ENCODE peak calls at places on chromosomes 12 and 14, in seven cellular contexts. J, O, Z, F, W, P and A are unnamed samples.

GRCh38 chr12:59904874-59905521 is 309.2 kb downstream of the SLC16A7 start:
- DNase-seq in J (peak; percentile 74), O (peak; percentile 25), Z (no peak), F (no peak), W (no peak), P (no peak), A (no peak)

GRCh38 chr12:52278931-52279682 is 4.7 kb downstream of the KRT86 start:
- DNase-seq in J (peak; percentile 86), O (peak; percentile 89), Z (peak; percentile 82), F (peak; percentile 56), W (peak; percentile 72), P (peak; percentile 56), A (peak; percentile 60)

GRCh38 chr14:23548351-23549318 is 2.9 kb downstream of the ZFHX2 start:
- DNase-seq in J (peak; percentile 21), O (peak; percentile 29), Z (peak; percentile 71), F (no peak), W (peak; percentile 84), P (no peak), A (peak; percentile 68)

GRCh38 chr12:25992026-25992782 is 33.7 kb downstream of the RASSF8 start:
- DNase-seq in J (no peak), O (no peak), Z (no peak), F (no peak), W (no peak), P (no peak), A (no peak)

GRCh38 chr12:96780330-96780729 is 126.7 kb upstream of the NEDD1 start:
- DNase-seq in J (no peak), O (no peak), Z (no peak), F (no peak), W (no peak), P (no peak), A (no peak)

GRCh38 chr12:46374286-46374685 is 1.7 kb upstream of the SLC38A2 start:
- DNase-seq in J (no peak), O (no peak), Z (no peak), F (no peak), W (no peak), P (no peak), A (no peak)

GRCh38 chr12:56476972-56477432 is 8.6 kb downstream of the SPRYD4 start:
- DNase-seq in J (no peak), O (no peak), Z (no peak), F (no peak), W (no peak), P (no peak), A (no peak)

GRCh38 chr12:48968467-48968866 is 3.1 kb downstream of the WNT10B start:
- DNase-seq in J (no peak), O (no peak), Z (no peak), F (no peak), W (no peak), P (no peak), A (no peak)

GRCh38 chr14:93343266-93343665 is 3.7 kb upstream of the COX8C start:
- DNase-seq in J (no peak), O (no peak), Z (no peak), F (no peak), W (no peak), P (no peak), A (no peak)

GRCh38 chr14:99522457-99522891 is 41.3 kb downstream of the CCNK start:
- DNase-seq in J (peak; percentile 58), O (peak; percentile 76), Z (no peak), F (no peak), W (no peak), P (no peak), A (no peak)

GRCh38 chr12:88993655-88994054 is 358.6 kb downstream of the DUSP6 start:
- DNase-seq in J (peak; percentile 60), O (peak; percentile 7), Z (peak; percentile 71), F (no peak), W (peak; percentile 65), P (no peak), A (peak; percentile 20)

GRCh38 chr14:64195194-64195593 is 99.0 kb downstream of the ESR2 start:
- DNase-seq in J (no peak), O (no peak), Z (no peak), F (no peak), W (no peak), P (no peak), A (no peak)

GRCh38 chr12:57844725-57845477 is 1.6 kb downstream of the CTDSP2 start:
- DNase-seq in J (peak; percentile 87), O (peak; percentile 89), Z (peak; percentile 18), F (no peak), W (peak; percentile 82), P (no peak), A (peak; percentile 80)

GRCh38 chr12:53550595-53550994 is 43.3 kb upstream of the NPFF start:
- DNase-seq in J (no peak), O (no peak), Z (no peak), F (no peak), W (no peak), P (no peak), A (no peak)